ENCODE peak calls at places on chromosomes 5 and 9, in nine cellular contexts. K, S, O, Y, J, U, G, N and R are unnamed samples.
A peak's percentile ranks its signal among the peaks of the same experiment; 100 is the strongest.

GRCh38 chr9:121642758-121643157 is 8.7 kb upstream of the DAB2IP start:
- DNase-seq in K (no peak), S (no peak), O (no peak), Y (no peak), J (no peak), U (no peak), G (no peak), N (no peak), R (no peak)

GRCh38 chr9:130499804-130500263 is 55.1 kb downstream of the ASS1 start:
- DNase-seq in K (no peak), S (no peak), O (no peak), Y (no peak), J (no peak), U (peak; percentile 86), G (no peak), N (no peak), R (no peak)

GRCh38 chr5:100535060-100536005 is at the start of gene FAM174A:
- DNase-seq in K (peak; percentile 50), S (peak; percentile 97), O (peak; percentile 95), Y (peak; percentile 96), J (peak; percentile 95), U (peak; percentile 97), G (peak; percentile 93), N (peak; percentile 97), R (peak; percentile 98)

GRCh38 chr5:126419102-126419501 is 4.1 kb upstream of the GRAMD2B start:
- DNase-seq in K (no peak), S (no peak), O (no peak), Y (no peak), J (no peak), U (no peak), G (no peak), N (no peak), R (no peak)

GRCh38 chr5:176700239-176700847 is 53.1 kb downstream of the TSPAN17 start:
- DNase-seq in K (no peak), S (no peak), O (peak; percentile 60), Y (no peak), J (no peak), U (no peak), G (no peak), N (no peak), R (no peak)

GRCh38 chr5:27241564-27242257 is 203.3 kb upstream of the CDH9 start:
- DNase-seq in K (peak; percentile 81), S (no peak), O (no peak), Y (no peak), J (no peak), U (peak; percentile 51), G (peak; percentile 65), N (no peak), R (peak; percentile 97)

GRCh38 chr5:117235814-117236213 is 661.2 kb upstream of the SEMA6A start:
- DNase-seq in K (no peak), S (no peak), O (no peak), Y (no peak), J (no peak), U (no peak), G (no peak), N (no peak), R (no peak)

GRCh38 chr9:92180669-92181181 is 65.5 kb upstream of the SPTLC1 start:
- DNase-seq in K (no peak), S (no peak), O (no peak), Y (no peak), J (no peak), U (peak; percentile 29), G (peak; percentile 86), N (no peak), R (peak; percentile 80)

DNA sequence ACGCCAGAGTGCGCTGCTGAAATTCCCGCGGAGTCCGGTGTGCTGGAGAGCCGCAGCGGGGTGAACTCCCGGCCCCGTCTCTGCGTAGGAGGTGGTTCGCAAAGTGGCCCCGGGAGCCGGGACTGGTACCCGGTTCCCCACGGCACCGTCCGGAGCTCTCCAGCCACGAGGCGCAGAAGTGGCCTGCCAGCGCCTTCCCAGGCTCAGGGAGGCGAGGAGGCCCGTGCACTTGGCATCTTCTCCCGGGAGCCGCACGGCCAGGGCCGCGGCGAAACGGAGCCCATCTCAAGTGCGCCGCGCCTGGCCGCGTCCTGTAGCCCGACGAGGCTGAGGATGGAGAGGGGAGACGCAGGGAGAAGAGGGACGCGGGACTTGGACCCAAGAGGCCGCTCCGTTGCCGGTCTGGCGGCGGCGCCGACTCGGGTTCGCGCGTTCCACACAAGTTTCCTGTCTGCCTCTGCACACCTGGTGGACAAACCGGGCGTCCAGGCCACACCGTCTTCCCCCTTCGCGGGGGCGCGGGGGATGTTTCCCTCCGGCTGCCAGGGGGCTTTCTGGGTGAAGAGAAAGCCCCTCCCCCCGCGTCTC is 1.0 kb upstream of the IRX1 start:
- DNase-seq in K (no peak), S (no peak), O (no peak), Y (peak; percentile 31), J (no peak), U (peak; percentile 51), G (peak; percentile 46), N (peak; percentile 88), R (peak; percentile 46)
- H3K4me3 ChIP-seq in K (no peak overlapping the region), S (peak overlapping the region; percentile 25), O (peak overlapping the region; percentile 62), Y (no peak overlapping the region), J (no peak overlapping the region), U (peak overlapping the region; percentile 13), G (peak overlapping the region; percentile 43), N (no peak overlapping the region), R (peak overlapping the region; percentile 27)

GRCh38 chr5:62044989-62045388 is 261.0 kb upstream of the KIF2A start:
- DNase-seq in K (no peak), S (no peak), O (no peak), Y (no peak), J (no peak), U (no peak), G (no peak), N (no peak), R (no peak)

GRCh38 chr5:62046191-62046590 is 259.8 kb upstream of the KIF2A start:
- DNase-seq in K (no peak), S (no peak), O (no peak), Y (no peak), J (no peak), U (no peak), G (no peak), N (no peak), R (no peak)

GRCh38 chr5:62041364-62041763 is 264.6 kb upstream of the KIF2A start:
- DNase-seq in K (no peak), S (no peak), O (no peak), Y (no peak), J (no peak), U (no peak), G (no peak), N (no peak), R (no peak)

GRCh38 chr5:62042007-62042406 is 264.0 kb upstream of the KIF2A start:
- DNase-seq in K (no peak), S (no peak), O (no peak), Y (no peak), J (no peak), U (no peak), G (no peak), N (no peak), R (no peak)

DNA sequence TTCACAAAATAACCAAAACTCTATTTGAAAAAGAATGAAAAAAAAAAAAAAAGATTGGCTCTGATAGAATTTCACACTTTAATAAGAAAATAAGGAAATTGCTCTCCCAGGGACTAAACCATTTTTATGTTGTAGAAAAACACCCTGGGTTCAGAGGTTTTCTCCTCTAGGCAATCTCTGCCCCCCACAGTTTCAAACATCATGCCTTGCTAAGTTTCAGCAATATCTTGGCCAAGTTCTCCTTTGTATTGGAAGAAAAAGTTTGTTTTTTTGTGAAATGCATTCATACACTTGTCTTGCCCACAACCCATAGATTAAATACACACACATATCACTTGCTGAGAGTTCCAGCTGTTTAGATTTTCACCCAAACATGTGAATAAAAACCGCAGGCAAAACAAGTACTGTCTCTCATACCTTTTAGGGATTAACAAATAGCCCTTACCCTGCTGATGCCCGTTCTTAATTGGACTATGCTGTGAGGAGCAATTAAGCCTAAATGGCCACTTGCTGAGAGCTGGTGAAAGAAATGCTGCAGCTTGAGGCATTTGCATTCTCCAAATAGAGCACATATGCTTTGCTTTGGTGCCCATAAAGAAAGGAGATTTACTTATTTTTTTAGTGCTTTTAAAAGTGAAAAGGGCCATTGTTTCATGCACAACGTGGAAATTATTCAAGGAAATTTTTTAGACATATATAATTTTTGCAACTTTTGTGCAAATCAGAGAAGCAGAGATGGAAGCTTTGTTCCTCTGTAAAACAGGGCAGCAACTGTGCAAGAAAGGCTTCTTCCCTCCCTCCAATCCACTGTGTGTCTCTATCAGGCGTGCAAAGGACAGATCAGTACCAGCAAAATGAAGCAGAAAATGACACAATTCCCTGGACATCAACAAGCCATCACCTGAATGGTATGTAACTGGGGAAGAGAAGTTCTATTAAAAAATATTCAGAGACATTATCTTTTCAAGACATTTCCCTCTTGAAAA is 262.4 kb upstream of the KIF2A start:
- DNase-seq in K (no peak), S (no peak), O (peak; percentile 80), Y (no peak), J (no peak), U (no peak), G (no peak), N (no peak), R (no peak)
- H3K4me3 ChIP-seq in K (peak overlapping the region; percentile 32), S (no peak overlapping the region), O (no peak overlapping the region), Y (no peak overlapping the region), J (no peak overlapping the region), U (no peak overlapping the region), G (no peak overlapping the region), N (no peak overlapping the region), R (no peak overlapping the region)

GRCh38 chr9:35912791-35913400 is 3.6 kb downstream of the SPAAR start:
- DNase-seq in K (no peak), S (no peak), O (no peak), Y (peak; percentile 25), J (no peak), U (no peak), G (no peak), N (no peak), R (no peak)

GRCh38 chr9:35911690-35912089 is 2.4 kb downstream of the SPAAR start:
- DNase-seq in K (no peak), S (peak; percentile 32), O (no peak), Y (peak; percentile 21), J (no peak), U (no peak), G (no peak), N (no peak), R (no peak)

GRCh38 chr9:35909687-35910612 is 660 bp downstream of the SPAAR start:
- DNase-seq in K (no peak), S (peak; percentile 54), O (no peak), Y (peak; percentile 28), J (no peak), U (no peak), G (no peak), N (peak; percentile 68), R (no peak)

GRCh38 chr9:35909274-35909673 is at the start of gene SPAAR:
- DNase-seq in K (no peak), S (peak; percentile 53), O (no peak), Y (peak; percentile 28), J (no peak), U (no peak), G (no peak), N (peak; percentile 43), R (no peak)

DNA sequence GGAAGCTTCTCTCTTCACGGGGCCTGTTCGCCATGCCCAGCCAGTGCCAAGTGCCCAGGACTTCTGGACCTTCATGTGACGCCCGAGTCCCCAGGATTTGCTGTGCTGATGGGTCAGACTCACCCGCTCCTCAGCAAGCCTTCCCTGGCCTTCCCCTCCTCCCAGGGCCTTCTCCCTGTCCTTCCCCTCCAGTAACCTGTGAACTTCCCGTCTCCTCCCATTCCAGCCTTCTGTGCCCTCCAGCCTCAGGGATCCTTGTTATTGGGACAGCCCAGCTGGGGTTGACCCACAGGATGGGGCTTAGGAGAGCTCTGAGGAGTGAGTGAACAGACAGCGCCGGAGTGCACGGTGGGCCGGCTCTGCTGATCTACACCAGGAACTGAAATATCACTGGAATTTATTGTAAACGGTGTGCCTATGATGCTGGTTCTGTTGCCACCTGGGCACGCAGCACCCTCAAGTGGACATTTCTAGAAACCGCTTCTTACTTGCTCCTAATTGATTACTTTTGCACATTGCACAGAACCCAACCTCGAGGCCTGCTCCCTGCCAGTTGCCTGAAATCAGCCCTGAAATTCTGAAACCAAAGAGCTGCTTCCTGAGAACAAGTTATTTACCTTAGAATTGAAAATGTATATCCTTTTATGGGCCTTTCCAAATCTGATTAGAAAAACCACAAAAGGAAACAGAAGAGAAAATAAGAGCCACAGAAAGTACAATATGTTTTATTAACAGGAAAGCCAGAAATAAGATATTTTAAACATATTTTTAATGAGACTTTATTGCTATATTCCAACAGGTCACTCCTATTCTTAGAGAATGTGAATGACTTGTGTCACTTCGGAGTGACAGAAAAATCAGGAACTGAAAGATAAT is 1.6 kb downstream of the SPAAR start:
- DNase-seq in K (peak; percentile 6), S (peak; percentile 48), O (no peak), Y (peak; percentile 60), J (peak; percentile 54), U (peak; percentile 44), G (peak; percentile 54), N (peak; percentile 46), R (peak; percentile 72)
- H3K4me3 ChIP-seq in K (no peak overlapping the region), S (peak overlapping the region; percentile 53), O (no peak overlapping the region), Y (peak overlapping the region; percentile 21), J (peak overlapping the region; percentile 25), U (no peak overlapping the region), G (no peak overlapping the region), N (no peak overlapping the region), R (no peak overlapping the region)

DNA sequence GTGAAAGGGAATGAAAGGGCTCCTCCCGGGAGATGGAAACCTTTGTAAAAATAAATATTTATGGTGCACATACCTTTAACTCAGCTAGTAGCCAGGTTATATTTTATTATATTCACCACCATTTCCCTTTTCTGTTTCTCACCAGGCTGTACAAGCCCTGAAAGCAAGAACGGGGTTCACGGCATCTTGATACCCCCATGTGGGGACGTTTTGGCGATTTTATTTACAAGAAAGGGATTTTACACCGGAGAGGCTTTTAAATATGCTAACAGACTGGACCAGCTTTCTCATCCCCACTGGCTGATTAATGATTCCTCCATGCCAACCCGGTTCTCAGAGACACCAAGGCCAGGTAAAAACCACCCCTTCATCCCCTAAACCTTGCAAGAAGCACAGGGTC is 19.2 kb downstream of the IL12B start:
- DNase-seq in K (no peak), S (no peak), O (no peak), Y (no peak), J (no peak), U (no peak), G (no peak), N (no peak), R (no peak)
- H3K4me3 ChIP-seq in K (no peak overlapping the region), S (no peak overlapping the region), O (no peak overlapping the region), Y (no peak overlapping the region), J (peak overlapping the region; percentile 32), U (peak overlapping the region; percentile 18), G (no peak overlapping the region), N (no peak overlapping the region), R (no peak overlapping the region)